ENCODE peak calls at places on chromosomes 3 and 15, in four cellular contexts. X is IMR-90, D is endothelial cell of umbilical vein, S is K562. C is an unnamed sample. For H3K36me3 and H3K9me1, the result is how much of the 10 kb centered on the place peaks cover.

GRCh38 chr15:77830041-77830440 is 197.3 kb upstream of the LINGO1 start:
- DNase-seq in X (peak), D (no peak), S (no peak), C (no peak)

GRCh38 chr3:73656241-73656890 is 31.6 kb upstream of the PDZRN3 start:
- DNase-seq in X (peak), D (no peak), S (no peak), C (no peak)

GRCh38 chr3:10248184-10248983 is at the start of gene TATDN2:
- DNase-seq in X (peak), D (peak), S (peak), C (peak)

GRCh38 chr3:126342991-126343661 is 14.1 kb downstream of the KLF15 start:
- DNase-seq in X (peak), D (no peak), S (peak), C (no peak)

GRCh38 chr15:98648654-98649537 is 557 bp downstream of the IGF1R start:
- DNase-seq in X (peak), D (peak), S (peak), C (no peak)

GRCh38 chr3:137588871-137589270 is 175.2 kb upstream of the SOX14 start:
- DNase-seq in X (no peak), D (no peak), S (no peak), C (no peak)

GRCh38 chr15:45376967-45377629 is 1.2 kb downstream of the GATM start:
- DNase-seq in X (no peak), D (no peak), S (no peak), C (no peak)

GRCh38 chr3:176208915-176209314 is 988.4 kb downstream of the TBL1XR1 start:
- DNase-seq in X (no peak), D (no peak), S (no peak), C (no peak)

GRCh38 chr15:90400759-90401314 is 12.8 kb downstream of the IQGAP1 start:
- DNase-seq in X (peak), D (peak), S (peak), C (peak)

GRCh38 chr3:57434041-57434440 is 110.1 kb downstream of the DNAH12 start:
- DNase-seq in X (peak), D (peak), S (no peak), C (no peak)

GRCh38 chr3:9105421-9105820 is 142.1 kb upstream of the RAD18 start:
- DNase-seq in X (no peak), D (no peak), S (no peak), C (no peak)

GRCh38 chr3:194298331-194299227 is 52.5 kb downstream of the CPN2 start:
- DNase-seq in X (no peak), D (no peak), S (peak), C (no peak)

GRCh38 chr15:91853968-91854943 is 748 bp downstream of the SLCO3A1 start:
- DNase-seq in X (no peak), D (no peak), S (no peak), C (no peak)

GRCh38 chr3:40264437-40264836 is 45.1 kb upstream of the EIF1B start:
- DNase-seq in X (no peak), D (no peak), S (no peak), C (no peak)

GRCh38 chr3:158102219-158102612 is 4.0 kb downstream of the SHOX2 start:
- DNase-seq in X (no peak), D (no peak), S (no peak), C (no peak)

GRCh38 chr3:158731938-158732855 is at the start of gene RARRES1:
- DNase-seq in X (peak), D (peak), S (no peak), C (no peak)

GRCh38 chr15:70835415-70835814 is 18.5 kb downstream of the LARP6 start:
- DNase-seq in X (no peak), D (no peak), S (no peak), C (no peak)

GRCh38 chr3:45786801-45787495 is 9.4 kb downstream of the SLC6A20 start:
- DNase-seq in X (no peak), D (no peak), S (no peak), C (no peak)

GRCh38 chr3:197951392-197951990 is 1.5 kb downstream of the RPL35A start:
- DNase-seq in X (no peak), D (no peak), S (peak), C (no peak)
- H3K36me3 ChIP-seq in X (under half), D (under half), S (half or more), C (under half)

GRCh38 chr15:65902373-65902772 is 33.1 kb downstream of the RAB11A start:
- DNase-seq in X (peak), D (peak), S (peak), C (peak)
- H3K9me1 ChIP-seq in X (under half), D (under half), S (under half), C (under half)

DNA sequence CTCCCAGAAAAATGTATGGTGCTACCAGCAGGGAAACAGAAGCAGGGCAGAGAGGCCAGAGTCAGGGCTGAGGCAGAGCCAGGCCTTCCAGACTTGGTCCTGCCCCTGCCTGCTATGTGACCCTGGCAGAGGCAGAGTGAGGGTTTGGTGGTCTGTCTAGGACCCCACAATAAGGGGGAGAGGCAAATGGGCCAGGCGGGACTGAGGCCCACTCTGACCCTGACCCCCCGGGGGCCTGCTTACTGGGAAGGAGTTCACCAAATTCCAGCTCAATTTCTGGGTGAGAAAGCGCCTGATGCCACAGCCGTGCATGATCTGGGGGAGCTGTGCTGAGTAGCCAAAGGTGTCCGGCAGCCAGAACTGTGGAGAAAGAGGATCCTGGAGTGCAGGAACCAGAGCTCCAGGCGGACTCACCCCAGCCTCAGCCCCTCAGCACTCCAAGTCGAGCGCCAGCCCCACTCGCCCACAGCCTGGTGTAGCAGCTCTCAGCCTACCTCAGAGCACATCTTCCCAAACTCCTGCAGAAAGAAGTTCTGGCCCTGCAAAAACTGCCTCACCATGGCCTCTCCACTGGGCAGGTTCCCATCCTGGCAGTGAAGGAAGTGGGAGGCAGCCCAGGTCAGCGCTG is 6.9 kb downstream of the MAN2C1 start:
- DNase-seq in X (no peak), D (no peak), S (no peak), C (no peak)
- H3K36me3 ChIP-seq in X (half or more), D (half or more), S (half or more), C (under half)

GRCh38 chr3:50179710-50180109 is 11.7 kb upstream of the GNAT1 start:
- DNase-seq in X (no peak), D (no peak), S (no peak), C (no peak)

GRCh38 chr3:50184242-50184978 is 7.0 kb upstream of the GNAT1 start:
- DNase-seq in X (no peak), D (no peak), S (no peak), C (no peak)

GRCh38 chr3:50182533-50183099 is 8.8 kb upstream of the GNAT1 start:
- DNase-seq in X (no peak), D (no peak), S (no peak), C (no peak)

GRCh38 chr3:50183755-50184154 is 7.7 kb upstream of the GNAT1 start:
- DNase-seq in X (no peak), D (no peak), S (no peak), C (no peak)

DNA sequence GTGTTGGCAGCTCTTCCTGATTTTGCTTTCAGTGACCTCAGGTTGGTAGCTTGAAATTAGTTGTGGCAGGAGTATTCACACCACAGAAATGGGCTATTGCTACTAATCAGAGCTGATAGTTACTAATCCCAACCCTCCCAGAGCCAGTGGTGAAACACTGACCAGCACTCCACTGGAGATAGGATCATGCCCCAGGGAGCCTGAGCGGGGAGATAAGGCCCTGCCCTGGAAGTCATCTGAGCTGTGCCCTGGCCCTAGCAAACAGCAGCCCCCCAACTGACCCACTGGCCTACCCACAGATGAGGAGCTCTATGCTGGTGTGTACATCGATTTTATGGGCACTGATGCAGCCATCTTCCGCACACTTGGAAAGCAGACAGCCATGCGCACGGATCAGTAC is 9.4 kb upstream of the GNAT1 start:
- DNase-seq in X (no peak), D (no peak), S (no peak), C (no peak)
- H3K9me1 ChIP-seq in X (under half), D (under half), S (under half), C (under half)

GRCh38 chr3:13339833-13340232 is 80.3 kb downstream of the NUP210 start:
- DNase-seq in X (no peak), D (no peak), S (no peak), C (no peak)
- H3K36me3 ChIP-seq in X (under half), D (under half), S (half or more), C (under half)

C was measured in keratinocyte.